ENCODE peak calls at places on chromosome 14, in ten cellular contexts. E, A, W, P, U, G, V, K, C and S are unnamed samples.

GRCh38 chr14:87494010-87494409 is 499.0 kb downstream of the GALC start:
- DNase-seq in K (no peak), W (no peak), C (no peak), E (no peak), U (no peak), P (no peak), G (no peak), V (no peak), A (no peak), S (no peak)

GRCh38 chr14:51609987-51610283 is 41.8 kb upstream of the FRMD6 start:
- DNase-seq in A (no peak), C (peak; percentile 30), K (no peak), W (peak; percentile 86), P (no peak), E (no peak), V (peak; percentile 84), G (no peak), U (no peak), S (no peak)

GRCh38 chr14:74959596-74960180 is 4.3 kb upstream of the PGF start:
- DNase-seq in C (no peak), U (no peak), E (no peak), V (no peak), K (no peak), P (peak; percentile 55), W (no peak), G (no peak), A (no peak), S (no peak)

GRCh38 chr14:100376751-100377171 is 53.6 kb downstream of the SLC25A47 start:
- DNase-seq in E (no peak), U (no peak), C (no peak), G (peak; percentile 79), V (peak; percentile 66), P (peak; percentile 58), K (peak; percentile 67), W (peak; percentile 56), A (no peak), S (no peak)

GRCh38 chr14:104531421-104532190 is 48.0 kb upstream of the C14orf180 start:
- DNase-seq in P (no peak), G (no peak), W (no peak), E (no peak), V (no peak), C (no peak), U (peak; percentile 18), A (no peak), K (no peak), S (no peak)

GRCh38 chr14:36524874-36525745 is 5.1 kb upstream of the NKX2-1 start:
- DNase-seq in E (no peak), U (peak; percentile 70), W (no peak), K (no peak), C (no peak), G (peak; percentile 87), V (peak; percentile 13), P (peak; percentile 62), A (no peak), S (peak; percentile 74)

GRCh38 chr14:72892879-72893635 is 844 bp downstream of the DPF3 start:
- DNase-seq in C (no peak), A (peak; percentile 46), W (no peak), E (no peak), G (peak; percentile 64), K (no peak), P (peak; percentile 38), V (peak; percentile 38), U (peak; percentile 61), S (no peak)

GRCh38 chr14:98943907-98944306 is 328.1 kb downstream of the BCL11B start:
- DNase-seq in W (no peak), E (no peak), V (no peak), P (no peak), A (no peak), K (no peak), U (no peak), C (no peak), G (no peak), S (no peak)

GRCh38 chr14:68420354-68420753 is 372.5 kb downstream of the ZFP36L1 start:
- DNase-seq in U (no peak), G (no peak), E (no peak), P (no peak), K (no peak), C (no peak), A (no peak), W (no peak), V (no peak), S (no peak)

GRCh38 chr14:20998674-20999366 is at the start of gene SLC39A2:
- DNase-seq in A (no peak), U (no peak), G (peak; percentile 96), E (no peak), K (no peak), V (peak; percentile 70), C (no peak), P (peak; percentile 38), W (peak; percentile 7), S (peak; percentile 44)

GRCh38 chr14:21087294-21088091 is 11.0 kb downstream of the ZNF219 start:
- DNase-seq in V (peak; percentile 91), G (peak; percentile 76), P (peak; percentile 53), A (peak; percentile 93), E (no peak), C (no peak), U (no peak), W (peak; percentile 85), K (no peak), S (no peak)

GRCh38 chr14:94885481-94886155 is 115.7 kb upstream of the GSC start:
- DNase-seq in G (no peak), C (no peak), A (no peak), P (no peak), W (no peak), E (no peak), V (no peak), U (no peak), K (no peak), S (no peak)

GRCh38 chr14:49971156-49972141 is 78.6 kb downstream of the ARF6 start:
- DNase-seq in U (no peak), P (peak; percentile 43), G (no peak), V (no peak), C (no peak), W (peak; percentile 31), K (peak; percentile 47), A (peak; percentile 26), E (peak; percentile 30), S (no peak)

GRCh38 chr14:50813544-50813863 is 17.5 kb downstream of the NIN start:
- DNase-seq in W (no peak), P (no peak), E (no peak), A (no peak), V (no peak), K (no peak), C (no peak), U (no peak), G (no peak), S (no peak)